ENCODE peak calls at places on chromosomes 1 and 21, in five cellular contexts. One of them, this sample, is unnamed.

GRCh38 chr1:210022044-210022443 is 84.0 kb downstream of the SYT14 start:
- DNase-seq in adrenal gland: no peak
- DNase-seq in fibroblast of the conjunctiva: no peak
- DNase-seq in neuronal stem cell: no peak
- DNase-seq in fibroblast of pulmonary artery: no peak
- DNase-seq in this sample: no peak

GRCh38 chr1:18199462-18199861 is 91.9 kb downstream of the IGSF21 start:
- DNase-seq in adrenal gland: no peak
- DNase-seq in fibroblast of the conjunctiva: no peak
- DNase-seq in neuronal stem cell: peak; percentile 15
- DNase-seq in fibroblast of pulmonary artery: no peak
- DNase-seq in this sample: no peak

GRCh38 chr1:16607433-16607851 is 5.9 kb downstream of the NBPF1 start:
- DNase-seq in adrenal gland: peak; percentile 23
- DNase-seq in fibroblast of the conjunctiva: no peak
- DNase-seq in neuronal stem cell: no peak
- DNase-seq in fibroblast of pulmonary artery: no peak
- DNase-seq in this sample: no peak

GRCh38 chr1:208475951-208476824 is 232.0 kb upstream of the PLXNA2 start:
- DNase-seq in adrenal gland: peak; percentile 47
- DNase-seq in fibroblast of the conjunctiva: peak; percentile 6
- DNase-seq in neuronal stem cell: peak; percentile 73
- DNase-seq in fibroblast of pulmonary artery: no peak
- DNase-seq in this sample: peak; percentile 20

GRCh38 chr1:47711848-47712492 is 274.1 kb downstream of the FOXD2 start:
- DNase-seq in adrenal gland: no peak
- DNase-seq in fibroblast of the conjunctiva: no peak
- DNase-seq in neuronal stem cell: no peak
- DNase-seq in fibroblast of pulmonary artery: no peak
- DNase-seq in this sample: no peak

GRCh38 chr1:85573348-85573747 is 7.2 kb upstream of the CCN1 start:
- DNase-seq in adrenal gland: no peak
- DNase-seq in fibroblast of the conjunctiva: no peak
- DNase-seq in neuronal stem cell: no peak
- DNase-seq in fibroblast of pulmonary artery: peak; percentile 66
- DNase-seq in this sample: no peak

GRCh38 chr21:34112316-34113033 is 39.1 kb downstream of the MRPS6 start:
- DNase-seq in adrenal gland: no peak
- DNase-seq in fibroblast of the conjunctiva: no peak
- DNase-seq in neuronal stem cell: no peak
- DNase-seq in fibroblast of pulmonary artery: no peak
- DNase-seq in this sample: no peak

GRCh38 chr1:43880604-43881003 is 53.0 kb upstream of the ARTN start:
- DNase-seq in adrenal gland: no peak
- DNase-seq in fibroblast of the conjunctiva: no peak
- DNase-seq in neuronal stem cell: no peak
- DNase-seq in fibroblast of pulmonary artery: no peak
- DNase-seq in this sample: no peak

GRCh38 chr1:228014235-228014930 is 7.6 kb downstream of the WNT3A start:
- DNase-seq in adrenal gland: no peak
- DNase-seq in fibroblast of the conjunctiva: no peak
- DNase-seq in neuronal stem cell: no peak
- DNase-seq in fibroblast of pulmonary artery: peak; percentile 72
- DNase-seq in this sample: no peak

GRCh38 chr1:22855668-22856606 is 116.7 kb downstream of the LACTBL1 start:
- DNase-seq in adrenal gland: no peak
- DNase-seq in fibroblast of the conjunctiva: no peak
- DNase-seq in neuronal stem cell: no peak
- DNase-seq in fibroblast of pulmonary artery: no peak
- DNase-seq in this sample: no peak

GRCh38 chr1:44212355-44213221 is 683 bp upstream of the DMAP1 start:
- DNase-seq in adrenal gland: no peak
- DNase-seq in fibroblast of the conjunctiva: no peak
- DNase-seq in neuronal stem cell: no peak
- DNase-seq in fibroblast of pulmonary artery: no peak
- DNase-seq in this sample: no peak

GRCh38 chr1:27887215-27888035 is 15.1 kb downstream of the THEMIS2 start:
- DNase-seq in adrenal gland: no peak
- DNase-seq in fibroblast of the conjunctiva: no peak
- DNase-seq in neuronal stem cell: no peak
- DNase-seq in fibroblast of pulmonary artery: no peak
- DNase-seq in this sample: no peak

GRCh38 chr1:171219751-171220385 is 28.4 kb upstream of the FMO1 start:
- DNase-seq in adrenal gland: no peak
- DNase-seq in fibroblast of the conjunctiva: peak; percentile 50
- DNase-seq in neuronal stem cell: peak; percentile 80
- DNase-seq in fibroblast of pulmonary artery: peak; percentile 81
- DNase-seq in this sample: peak; percentile 54

GRCh38 chr1:24415910-24416665 is 486 bp downstream of the NIPAL3 start:
- DNase-seq in adrenal gland: no peak
- DNase-seq in fibroblast of the conjunctiva: no peak
- DNase-seq in neuronal stem cell: no peak
- DNase-seq in fibroblast of pulmonary artery: peak; percentile 20
- DNase-seq in this sample: no peak